ENCODE peak calls at places on chromosomes 1 and 21, in nine cellular contexts. F is bronchial epithelial cell, D is GM23338, J is uterus, B is fibroblast of the aortic adventitia, M is HepG2, O is fibroblast of mammary gland, X is AG10803, N is right atrium auricular region. U is an unnamed sample.

GRCh38 chr21:40567511-40567910 is 279.4 kb downstream of the DSCAM start:
- DNase-seq in O (no peak), D (no peak), B (no peak), J (no peak), M (no peak), N (no peak), X (no peak), F (no peak), U (no peak)

GRCh38 chr1:80021891-80022290 is 1015.4 kb upstream of the ADGRL4 start:
- DNase-seq in J (no peak), O (no peak), M (no peak), B (no peak), N (no peak), D (no peak), F (no peak), X (no peak), U (no peak)

GRCh38 chr1:40742363-40743061 is 41.1 kb upstream of the KCNQ4 start:
- DNase-seq in J (no peak), O (peak; percentile 16), F (no peak), X (no peak), D (no peak), B (no peak), N (no peak), M (no peak), U (no peak)

GRCh38 chr1:91278754-91279153 is 125.9 kb downstream of the HFM1 start:
- DNase-seq in X (peak; percentile 22), N (no peak), F (peak; percentile 36), J (no peak), B (peak; percentile 49), O (peak; percentile 31), M (peak; percentile 3), D (peak; percentile 67), U (peak; percentile 52)

GRCh38 chr1:101769520-101769919 is 227.2 kb downstream of the OLFM3 start:
- DNase-seq in D (peak; percentile 49), X (no peak), J (no peak), O (peak; percentile 6), M (peak; percentile 9), B (peak; percentile 1), N (no peak), F (peak; percentile 8), U (no peak)

GRCh38 chr1:116881879-116882520 is 27.7 kb upstream of the PTGFRN start:
- DNase-seq in D (peak; percentile 81), O (peak; percentile 97), X (peak; percentile 93), F (peak; percentile 78), N (peak; percentile 89), B (peak; percentile 97), J (peak; percentile 90), M (peak; percentile 8), U (peak; percentile 83)

GRCh38 chr1:36542962-36543515 is 60.3 kb upstream of the CSF3R start:
- DNase-seq in X (no peak), O (no peak), N (no peak), J (no peak), B (no peak), F (no peak), D (peak; percentile 62), M (peak; percentile 15), U (no peak)

GRCh38 chr21:45532826-45533730 is 9.2 kb downstream of the SLC19A1 start:
- DNase-seq in O (no peak), N (no peak), F (no peak), X (no peak), B (no peak), J (no peak), D (no peak), M (no peak), U (no peak)

GRCh38 chr1:121458291-121459048 is 273.7 kb downstream of the SRGAP2C start:
- DNase-seq in D (no peak), B (peak; percentile 28), N (no peak), J (no peak), F (no peak), O (peak; percentile 18), M (no peak), X (no peak), U (peak; percentile 2)

GRCh38 chr1:226429051-226429461 is 21.2 kb upstream of the PARP1 start:
- DNase-seq in J (no peak), O (no peak), M (no peak), F (peak; percentile 48), D (no peak), X (no peak), N (no peak), B (no peak), U (no peak)

GRCh38 chr1:153978274-153978909 is 918 bp upstream of the JTB start:
- DNase-seq in B (no peak), X (no peak), O (peak; percentile 36), J (no peak), M (no peak), F (no peak), N (no peak), D (no peak), U (no peak)

GRCh38 chr1:153987621-153988020 is 1.5 kb upstream of the RAB13 start:
- DNase-seq in O (no peak), X (no peak), B (no peak), D (no peak), J (no peak), M (no peak), N (no peak), F (no peak), U (no peak)

GRCh38 chr1:153985341-153985912 is 712 bp downstream of the RAB13 start:
- DNase-seq in O (peak; percentile 90), F (no peak), N (peak; percentile 80), B (peak; percentile 70), J (peak; percentile 73), D (peak; percentile 56), X (peak; percentile 70), M (no peak), U (peak; percentile 72)

GRCh38 chr1:153985984-153986761 is at the start of gene RAB13:
- DNase-seq in N (peak; percentile 90), J (peak; percentile 88), O (peak; percentile 82), B (peak; percentile 85), D (peak; percentile 91), M (peak; percentile 81), F (peak; percentile 71), X (peak; percentile 85), U (peak; percentile 83)

GRCh38 chr1:153984125-153984899 is 1.8 kb downstream of the RAB13 start:
- DNase-seq in N (no peak), J (no peak), M (no peak), X (no peak), D (no peak), F (no peak), B (no peak), O (no peak), U (no peak)
- H3K4me3 ChIP-seq in N (peak overlapping the region; percentile 64), J (peak overlapping the region; percentile 45), M (no peak overlapping the region), X (peak overlapping the region; percentile 94), D (peak overlapping the region; percentile 80), F (no peak overlapping the region), B (peak overlapping the region; percentile 96), O (peak overlapping the region; percentile 81), U (peak overlapping the region; percentile 54)

GRCh38 chr1:151144474-151145157 is 1.8 kb downstream of the SEMA6C start:
- DNase-seq in N (no peak), X (no peak), M (no peak), D (peak; percentile 46), J (no peak), B (peak; percentile 15), F (no peak), O (no peak), U (no peak)

GRCh38 chr1:151145158-151146071 is 1.0 kb downstream of the SEMA6C start:
- DNase-seq in X (no peak), F (no peak), M (no peak), O (peak; percentile 11), B (no peak), J (no peak), D (peak; percentile 60), N (no peak), U (peak; percentile 15)

GRCh38 chr1:151143986-151144385 is 2.4 kb downstream of the SEMA6C start:
- DNase-seq in D (peak; percentile 62), O (no peak), M (no peak), N (no peak), F (no peak), B (no peak), X (no peak), J (no peak), U (no peak)

GRCh38 chr1:151142411-151143056 is 3.9 kb downstream of the SEMA6C start:
- DNase-seq in O (no peak), X (no peak), B (no peak), J (no peak), M (no peak), N (no peak), F (no peak), D (no peak), U (no peak)

DNA sequence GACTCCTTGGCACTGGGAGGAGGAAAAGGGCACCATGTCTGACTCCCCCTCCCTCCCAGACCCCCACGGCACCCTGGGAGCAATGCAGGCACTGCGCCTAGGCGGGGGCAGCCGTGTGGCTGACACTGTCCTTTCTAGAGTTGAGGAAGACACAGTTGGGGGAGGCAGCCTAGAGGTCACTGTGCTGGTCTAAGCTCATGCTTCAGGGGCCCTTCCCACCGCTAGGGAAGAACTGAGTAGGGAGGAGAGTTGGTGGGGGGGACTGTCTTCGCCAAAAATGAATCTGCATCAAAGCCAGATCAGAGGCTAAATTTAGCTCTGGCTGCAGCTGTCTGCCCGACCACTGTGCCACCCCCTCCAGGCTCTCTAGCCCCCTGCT is 3.4 kb downstream of the SEMA6C start:
- DNase-seq in X (no peak), O (no peak), M (no peak), F (no peak), J (no peak), D (peak; percentile 32), B (no peak), N (no peak), U (no peak)
- H3K4me3 ChIP-seq in X (no peak overlapping the region), O (no peak overlapping the region), M (no peak overlapping the region), F (no peak overlapping the region), J (no peak overlapping the region), D (peak overlapping the region; percentile 96), B (no peak overlapping the region), N (peak overlapping the region; percentile 11), U (no peak overlapping the region)

DNA sequence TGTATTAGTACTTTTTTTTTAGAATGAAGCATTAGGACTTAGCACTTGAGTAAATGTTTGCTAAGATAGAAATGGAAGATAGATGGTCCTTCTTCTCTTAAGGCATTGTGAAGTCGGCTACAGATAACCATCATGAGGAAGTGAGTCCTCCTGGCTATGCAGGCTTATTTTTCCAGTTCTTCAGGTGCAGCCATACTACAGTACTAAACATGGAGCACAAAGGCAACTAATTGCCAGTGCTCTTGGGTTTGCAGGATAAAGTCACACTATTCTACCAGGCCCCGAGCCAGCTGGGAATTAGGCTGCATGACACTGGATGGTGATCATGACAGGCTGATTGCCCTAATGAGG is 197.3 kb upstream of the SGIP1 start:
- DNase-seq in D (no peak), O (no peak), J (no peak), F (no peak), X (no peak), B (no peak), M (no peak), N (no peak), U (no peak)
- H3K4me3 ChIP-seq in D (no peak overlapping the region), O (no peak overlapping the region), J (no peak overlapping the region), F (no peak overlapping the region), X (peak overlapping the region; percentile 80), B (no peak overlapping the region), M (no peak overlapping the region), N (peak overlapping the region; percentile 62), U (no peak overlapping the region)

DNA sequence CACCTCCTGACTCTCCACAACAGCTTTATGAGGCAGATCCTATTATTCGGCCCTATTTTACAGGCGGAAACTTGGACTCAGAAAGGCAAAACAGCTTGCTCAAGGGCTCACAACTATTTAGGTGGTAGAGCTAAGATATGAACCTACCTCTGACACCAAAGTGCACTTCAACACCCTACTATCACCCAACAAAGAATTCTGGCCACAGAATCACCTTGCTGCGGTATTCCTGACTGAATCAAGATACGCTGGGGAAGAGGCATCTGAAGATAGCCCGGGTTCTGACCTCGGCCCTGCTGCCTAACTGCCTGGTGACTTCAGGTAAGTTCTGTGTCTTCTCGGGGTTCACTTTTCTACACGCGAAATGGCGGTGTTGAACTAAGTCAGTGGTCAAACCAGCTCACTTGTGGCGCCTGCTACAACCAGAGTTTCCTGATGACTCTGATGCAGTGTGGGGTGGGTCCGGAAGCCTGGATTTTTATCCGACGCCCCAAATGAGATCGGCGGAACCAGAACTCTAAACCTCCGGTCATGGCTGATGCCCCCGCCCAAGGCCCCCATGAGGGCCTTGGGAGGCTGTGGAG is 608 bp downstream of the PEF1 start:
- DNase-seq in J (no peak), O (no peak), M (no peak), X (no peak), N (no peak), D (no peak), F (peak; percentile 54), B (no peak), U (no peak)
- H3K4me3 ChIP-seq in J (peak overlapping the region; percentile 82), O (peak overlapping the region; percentile 94), M (peak overlapping the region; percentile 72), X (peak overlapping the region; percentile 96), N (peak overlapping the region; percentile 86), D (peak overlapping the region; percentile 78), F (peak overlapping the region; percentile 54), B (peak overlapping the region; percentile 95), U (peak overlapping the region; percentile 91)